ENCODE peak calls at places on chromosomes 5 and 9, in four cellular contexts. One of them, this sample, is unnamed.
A peak's percentile ranks its signal among the peaks of the same experiment; 100 is the strongest.

GRCh38 chr9:26833792-26834191 is 58.8 kb downstream of the CAAP1 start:
- DNase-seq in activated naive CD4-positive, alpha-beta T cell treated with Interleukin-2 at 50 U/mL for 16 hours: no peak
- DNase-seq in GM13976: no peak
- DNase-seq in mesenteric fat pad: no peak
- DNase-seq in this sample: no peak

GRCh38 chr5:15515229-15515628 is 15.2 kb downstream of the FBXL7 start:
- DNase-seq in activated naive CD4-positive, alpha-beta T cell treated with Interleukin-2 at 50 U/mL for 16 hours: no peak
- DNase-seq in GM13976: no peak
- DNase-seq in mesenteric fat pad: no peak
- DNase-seq in this sample: no peak

GRCh38 chr9:113421726-113422125 is 11.2 kb downstream of the C9orf43 start:
- DNase-seq in activated naive CD4-positive, alpha-beta T cell treated with Interleukin-2 at 50 U/mL for 16 hours: no peak
- DNase-seq in GM13976: no peak
- DNase-seq in mesenteric fat pad: no peak
- DNase-seq in this sample: no peak

GRCh38 chr9:114621975-114622609 is 11.0 kb downstream of the TMEM268 start:
- DNase-seq in activated naive CD4-positive, alpha-beta T cell treated with Interleukin-2 at 50 U/mL for 16 hours: no peak
- DNase-seq in GM13976: no peak
- DNase-seq in mesenteric fat pad: peak; percentile 33
- DNase-seq in this sample: no peak

GRCh38 chr5:169200086-169200778 is 100.7 kb downstream of the SLIT3 start:
- DNase-seq in activated naive CD4-positive, alpha-beta T cell treated with Interleukin-2 at 50 U/mL for 16 hours: no peak
- DNase-seq in GM13976: no peak
- DNase-seq in mesenteric fat pad: no peak
- DNase-seq in this sample: no peak

GRCh38 chr5:169974121-169974770 is 6.0 kb downstream of the INSYN2B start:
- DNase-seq in activated naive CD4-positive, alpha-beta T cell treated with Interleukin-2 at 50 U/mL for 16 hours: no peak
- DNase-seq in GM13976: no peak
- DNase-seq in mesenteric fat pad: no peak
- DNase-seq in this sample: no peak

GRCh38 chr5:35141739-35142138 is 88.5 kb downstream of the PRLR start:
- DNase-seq in activated naive CD4-positive, alpha-beta T cell treated with Interleukin-2 at 50 U/mL for 16 hours: no peak
- DNase-seq in GM13976: no peak
- DNase-seq in mesenteric fat pad: no peak
- DNase-seq in this sample: no peak

GRCh38 chr5:32290922-32291321 is 21.8 kb downstream of the MTMR12 start:
- DNase-seq in activated naive CD4-positive, alpha-beta T cell treated with Interleukin-2 at 50 U/mL for 16 hours: no peak
- DNase-seq in GM13976: no peak
- DNase-seq in mesenteric fat pad: no peak
- DNase-seq in this sample: no peak

GRCh38 chr5:139847790-139848507 is 52.3 kb downstream of the PSD2 start:
- DNase-seq in activated naive CD4-positive, alpha-beta T cell treated with Interleukin-2 at 50 U/mL for 16 hours: peak; percentile 77
- DNase-seq in GM13976: peak; percentile 83
- DNase-seq in mesenteric fat pad: no peak
- DNase-seq in this sample: peak; percentile 90

GRCh38 chr5:417765-418559 is 25.0 kb upstream of the EXOC3 start:
- DNase-seq in activated naive CD4-positive, alpha-beta T cell treated with Interleukin-2 at 50 U/mL for 16 hours: no peak
- DNase-seq in GM13976: no peak
- DNase-seq in mesenteric fat pad: no peak
- DNase-seq in this sample: no peak

GRCh38 chr5:127440831-127441230 is 76.6 kb upstream of the PRRC1 start:
- DNase-seq in activated naive CD4-positive, alpha-beta T cell treated with Interleukin-2 at 50 U/mL for 16 hours: no peak
- DNase-seq in GM13976: no peak
- DNase-seq in mesenteric fat pad: no peak
- DNase-seq in this sample: no peak

GRCh38 chr9:111298831-111299603 is 31.0 kb downstream of the OR2K2 start:
- DNase-seq in activated naive CD4-positive, alpha-beta T cell treated with Interleukin-2 at 50 U/mL for 16 hours: no peak
- DNase-seq in GM13976: peak; percentile 37
- DNase-seq in mesenteric fat pad: no peak
- DNase-seq in this sample: no peak

GRCh38 chr9:89532478-89532877 is 34.6 kb upstream of the SEMA4D start:
- DNase-seq in activated naive CD4-positive, alpha-beta T cell treated with Interleukin-2 at 50 U/mL for 16 hours: peak; percentile 24
- DNase-seq in GM13976: no peak
- DNase-seq in mesenteric fat pad: peak; percentile 28
- DNase-seq in this sample: peak; percentile 72

GRCh38 chr9:93650448-93650847 is 74.1 kb downstream of the PHF2 start:
- DNase-seq in activated naive CD4-positive, alpha-beta T cell treated with Interleukin-2 at 50 U/mL for 16 hours: no peak
- DNase-seq in GM13976: no peak
- DNase-seq in mesenteric fat pad: peak; percentile 87
- DNase-seq in this sample: peak; percentile 55

GRCh38 chr5:139685886-139686285 is 37.7 kb downstream of the CXXC5 start:
- DNase-seq in activated naive CD4-positive, alpha-beta T cell treated with Interleukin-2 at 50 U/mL for 16 hours: no peak
- DNase-seq in GM13976: no peak
- DNase-seq in mesenteric fat pad: no peak
- DNase-seq in this sample: no peak

GRCh38 chr5:89037090-89037489 is 154.1 kb upstream of the MEF2C start:
- DNase-seq in activated naive CD4-positive, alpha-beta T cell treated with Interleukin-2 at 50 U/mL for 16 hours: no peak
- DNase-seq in GM13976: no peak
- DNase-seq in mesenteric fat pad: no peak
- DNase-seq in this sample: no peak

GRCh38 chr5:96112123-96112670 is 150.5 kb upstream of the ELL2 start:
- DNase-seq in activated naive CD4-positive, alpha-beta T cell treated with Interleukin-2 at 50 U/mL for 16 hours: no peak
- DNase-seq in GM13976: no peak
- DNase-seq in mesenteric fat pad: no peak
- DNase-seq in this sample: no peak

GRCh38 chr5:112886975-112887374 is 25.9 kb downstream of the SRP19 start:
- DNase-seq in activated naive CD4-positive, alpha-beta T cell treated with Interleukin-2 at 50 U/mL for 16 hours: peak; percentile 11
- DNase-seq in GM13976: no peak
- DNase-seq in mesenteric fat pad: no peak
- DNase-seq in this sample: no peak

GRCh38 chr9:134338394-134339182 is 12.3 kb downstream of the RXRA start:
- DNase-seq in activated naive CD4-positive, alpha-beta T cell treated with Interleukin-2 at 50 U/mL for 16 hours: no peak
- DNase-seq in GM13976: no peak
- DNase-seq in mesenteric fat pad: no peak
- DNase-seq in this sample: no peak

GRCh38 chr9:98445576-98445975 is 190.1 kb upstream of the TBC1D2 start:
- DNase-seq in activated naive CD4-positive, alpha-beta T cell treated with Interleukin-2 at 50 U/mL for 16 hours: no peak
- DNase-seq in GM13976: no peak
- DNase-seq in mesenteric fat pad: no peak
- DNase-seq in this sample: no peak